ENCODE peak calls at places on chromosomes 5 and 9, in four cellular contexts. A, Y, K and W are unnamed samples.

GRCh38 chr9:95081998-95082397 is 235.5 kb downstream of the FANCC start:
- DNase-seq in A (no peak), Y (no peak), K (no peak), W (no peak)

GRCh38 chr5:107669543-107670027 is 1.2 kb downstream of the EFNA5 start:
- DNase-seq in A (no peak), Y (no peak), K (no peak), W (no peak)

GRCh38 chr9:16986441-16987387 is 116.2 kb upstream of the BNC2 start:
- DNase-seq in A (no peak), Y (peak), K (no peak), W (no peak)

GRCh38 chr5:161400583-161400982 is 145.9 kb downstream of the GABRB2 start:
- DNase-seq in A (no peak), Y (no peak), K (no peak), W (no peak)

GRCh38 chr9:121672213-121672612 is 20.8 kb downstream of the DAB2IP start:
- DNase-seq in A (no peak), Y (no peak), K (no peak), W (no peak)

GRCh38 chr5:62093981-62094380 is 212.0 kb upstream of the KIF2A start:
- DNase-seq in A (no peak), Y (no peak), K (no peak), W (no peak)

GRCh38 chr5:128693779-128694178 is 155.7 kb upstream of the FBN2 start:
- DNase-seq in A (no peak), Y (no peak), K (no peak), W (no peak)

GRCh38 chr9:106450549-106450948 is 412.4 kb upstream of the ZNF462 start:
- DNase-seq in A (no peak), Y (no peak), K (no peak), W (no peak)

GRCh38 chr5:87872986-87873385 is 395.7 kb downstream of the TMEM161B start:
- DNase-seq in A (no peak), Y (no peak), K (no peak), W (no peak)

GRCh38 chr5:62684310-62684709 is 105.7 kb downstream of the LRRC70 start:
- DNase-seq in A (no peak), Y (no peak), K (no peak), W (no peak)

GRCh38 chr5:13508559-13508958 is 435.9 kb downstream of the DNAH5 start:
- DNase-seq in A (no peak), Y (no peak), K (no peak), W (no peak)

GRCh38 chr5:135216072-135216812 is 182.2 kb upstream of the PITX1 start:
- DNase-seq in A (no peak), Y (no peak), K (no peak), W (no peak)

DNA sequence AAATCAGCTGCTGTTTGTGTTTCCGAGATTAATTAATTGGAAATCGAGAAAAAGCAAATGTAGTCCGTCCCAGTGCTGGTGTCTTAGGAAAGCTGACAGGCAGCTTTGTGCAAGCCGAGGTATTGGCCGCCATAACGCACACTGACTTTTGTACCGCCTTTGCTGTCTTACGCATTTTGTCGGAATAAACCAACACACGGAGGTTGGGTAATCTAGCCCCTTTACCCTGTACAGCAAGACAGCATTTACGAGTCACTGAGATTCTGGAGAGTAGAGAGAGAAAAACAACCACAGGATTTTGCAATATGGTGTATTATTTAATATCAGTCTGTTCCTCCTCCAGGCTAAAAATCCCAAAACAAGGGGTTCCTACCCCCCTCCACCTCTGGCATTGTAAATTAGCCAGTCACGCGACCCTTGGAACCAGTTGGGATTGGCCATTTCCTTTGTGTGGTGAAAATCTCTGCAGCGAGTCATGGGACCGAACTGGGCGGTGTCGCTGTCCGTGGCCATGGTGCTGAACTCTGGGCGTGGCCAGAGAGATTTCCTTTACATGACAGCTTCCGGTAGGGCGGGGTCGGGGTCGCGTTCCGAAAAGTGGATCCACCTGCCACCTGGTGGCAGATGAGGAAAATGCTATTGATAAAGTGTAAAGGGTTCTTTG is 10.3 kb upstream of the PCDHB1 start:
- DNase-seq in A (peak), Y (peak), K (no peak), W (peak)
- TF ChIP-seq POLR2AphosphoS5 in A (no peak), Y (no peak), K (no peak), W (no peak)

GRCh38 chr5:176397736-176398420 is 9.3 kb downstream of the HIGD2A start:
- DNase-seq in A (no peak), Y (no peak), K (no peak), W (no peak)

GRCh38 chr5:176394096-176394495 is 5.5 kb downstream of the HIGD2A start:
- DNase-seq in A (no peak), Y (no peak), K (no peak), W (no peak)

GRCh38 chr5:176392526-176392925 is 4.0 kb downstream of the HIGD2A start:
- DNase-seq in A (no peak), Y (no peak), K (no peak), W (no peak)

GRCh38 chr5:176396330-176396729 is 7.8 kb downstream of the HIGD2A start:
- DNase-seq in A (peak), Y (no peak), K (no peak), W (no peak)

GRCh38 chr5:176394881-176395675 is 6.5 kb downstream of the HIGD2A start:
- DNase-seq in A (no peak), Y (no peak), K (no peak), W (no peak)
- TF ChIP-seq SPI1 in A (no peak), Y (no peak), K (no peak), W (no peak)

GRCh38 chr5:171617268-171617667 is 168.3 kb upstream of the SMIM23 start:
- DNase-seq in A (no peak), Y (no peak), K (no peak), W (no peak)

GRCh38 chr5:171615201-171616001 is 170.2 kb upstream of the SMIM23 start:
- DNase-seq in A (no peak), Y (no peak), K (no peak), W (no peak)

GRCh38 chr5:171617787-171618690 is 167.6 kb upstream of the SMIM23 start:
- DNase-seq in A (no peak), Y (no peak), K (no peak), W (no peak)

GRCh38 chr5:171614511-171614910 is 171.1 kb upstream of the SMIM23 start:
- DNase-seq in A (peak), Y (no peak), K (no peak), W (no peak)

DNA sequence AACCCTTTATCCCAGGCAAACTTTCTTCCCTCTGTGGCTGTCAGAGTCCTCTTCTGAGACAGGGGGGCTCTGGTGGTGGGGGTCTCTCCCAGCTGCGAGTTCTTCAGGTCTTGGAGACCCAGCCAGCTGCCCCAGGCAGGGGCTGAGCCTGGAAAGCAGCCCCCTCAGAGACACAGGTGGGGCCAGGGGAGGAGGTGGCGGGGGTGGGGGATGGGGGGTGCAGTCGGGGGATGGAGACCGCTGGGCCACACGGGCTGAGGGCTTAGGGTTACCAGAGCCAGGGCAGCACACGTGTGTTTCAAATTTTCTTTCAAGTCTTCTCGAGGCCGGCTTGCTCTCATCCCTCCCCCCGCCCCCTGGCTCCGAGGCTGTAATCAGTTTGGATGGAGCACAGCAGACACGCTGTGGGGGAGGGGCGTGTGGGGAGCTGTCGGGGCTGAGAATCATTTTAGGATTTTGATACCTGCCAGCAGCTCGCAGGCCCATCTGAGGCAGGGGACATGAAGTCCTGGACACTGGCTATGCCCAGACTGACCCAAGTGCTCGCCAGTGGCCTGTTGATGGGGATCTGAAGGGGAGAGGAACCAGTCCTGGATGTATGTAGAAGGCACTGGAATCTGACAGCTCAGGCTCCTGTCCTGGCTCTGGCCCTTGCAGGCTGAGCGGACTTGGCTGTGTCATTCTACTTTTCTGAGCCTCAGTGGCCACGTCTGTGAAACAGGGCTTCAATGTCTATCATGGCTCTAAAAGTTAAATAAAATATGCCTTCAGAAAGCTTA is 169.4 kb upstream of the SMIM23 start:
- DNase-seq in A (peak), Y (no peak), K (no peak), W (no peak)
- TF ChIP-seq POLR2AphosphoS5 in A (no peak), Y (no peak), K (no peak), W (no peak)

GRCh38 chr5:132883261-132883834 is 9.9 kb downstream of the LEAP2 start:
- DNase-seq in A (peak), Y (peak), K (no peak), W (no peak)
- TF ChIP-seq SPI1 in A (peak), Y (no peak), K (no peak), W (peak)

GRCh38 chr9:82923410-82924242 is 139.3 kb downstream of the RASEF start:
- DNase-seq in A (no peak), Y (no peak), K (no peak), W (no peak)
- TF ChIP-seq POLR2AphosphoS5 in A (no peak), Y (no peak), K (no peak), W (no peak)

DNA sequence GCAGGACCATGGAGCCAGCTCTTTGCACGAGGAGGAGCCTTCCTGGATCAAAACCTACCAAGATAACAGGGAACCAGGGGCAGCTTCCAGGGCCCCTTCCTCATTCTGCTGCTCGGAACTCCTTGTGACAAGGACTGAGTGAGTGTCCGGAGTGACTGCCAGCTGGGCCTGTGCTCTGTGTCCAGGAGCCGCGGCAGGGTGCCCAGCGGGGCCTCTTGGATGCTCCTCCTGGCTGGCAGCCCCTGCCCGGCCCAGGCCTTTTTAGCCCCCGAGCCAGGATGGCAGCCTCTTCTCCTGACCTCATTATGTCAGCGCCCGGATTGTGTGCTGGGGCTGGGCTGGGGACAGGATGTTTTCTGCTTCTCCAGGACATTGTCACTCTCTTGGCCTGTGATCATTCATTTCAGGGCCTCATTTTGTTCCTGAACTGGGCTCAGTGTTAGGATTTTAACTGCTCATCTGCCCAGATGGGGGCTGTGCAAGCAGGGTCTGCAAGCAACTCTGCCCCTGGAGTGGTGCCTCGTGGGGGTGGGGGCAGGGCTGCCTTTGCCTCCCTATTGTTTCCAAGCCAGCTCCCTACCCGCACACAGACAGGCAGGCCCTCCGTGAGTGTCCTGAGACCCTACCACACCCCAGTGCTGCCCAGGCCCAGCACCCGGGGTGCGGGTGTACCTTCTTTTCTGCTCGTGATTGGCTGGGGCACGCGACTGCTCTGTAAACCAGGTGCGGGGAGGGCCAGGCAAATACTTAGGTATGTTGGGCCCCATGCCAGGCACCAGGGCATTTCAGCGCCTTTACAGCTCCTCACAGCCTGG is 161.6 kb downstream of the COL23A1 start:
- DNase-seq in A (no peak), Y (no peak), K (no peak), W (no peak)
- TF ChIP-seq SPI1 in A (no peak), Y (no peak), K (no peak), W (no peak)

GRCh38 chr5:115501457-115501856 is 43.1 kb downstream of the FEM1C start:
- DNase-seq in A (no peak), Y (no peak), K (no peak), W (no peak)
- TF ChIP-seq POLR2AphosphoS5 in A (no peak), Y (no peak), K (no peak), W (no peak)